ENCODE peak calls at places on chromosomes 12 and 14, in four cellular contexts. K is GM23338, W is sigmoid colon, X is heart right ventricle. U is an unnamed sample.

GRCh38 chr12:64085996-64086395 is 136.1 kb downstream of the KICS2 start:
- DNase-seq in K (no peak), W (no peak), X (no peak), U (no peak)

GRCh38 chr14:51145246-51145645 is 50.3 kb upstream of the TRIM9 start:
- DNase-seq in K (no peak), W (no peak), X (no peak), U (no peak)

GRCh38 chr14:83568141-83568540 is 1961.8 kb upstream of the FLRT2 start:
- DNase-seq in K (no peak), W (no peak), X (no peak), U (no peak)

GRCh38 chr12:103848917-103849491 is 8.0 kb upstream of the NT5DC3 start:
- DNase-seq in K (no peak), W (peak), X (no peak), U (no peak)

GRCh38 chr12:84756961-84757360 is 155.6 kb downstream of the SLC6A15 start:
- DNase-seq in K (no peak), W (no peak), X (no peak), U (no peak)

GRCh38 chr12:25979563-25979962 is 21.1 kb downstream of the RASSF8 start:
- DNase-seq in K (no peak), W (no peak), X (no peak), U (no peak)

GRCh38 chr12:64621257-64621942 is 11.1 kb downstream of the RASSF3 start:
- DNase-seq in K (no peak), W (no peak), X (no peak), U (no peak)

GRCh38 chr12:124105546-124105945 is 132.5 kb downstream of the ZNF664 start:
- DNase-seq in K (no peak), W (no peak), X (no peak), U (no peak)

GRCh38 chr14:55240526-55241178 is 30.6 kb upstream of the FBXO34 start:
- DNase-seq in K (peak), W (no peak), X (peak), U (no peak)

GRCh38 chr12:93336344-93336743 is 41.4 kb upstream of the NUDT4 start:
- DNase-seq in K (peak), W (no peak), X (no peak), U (no peak)

GRCh38 chr14:98593361-98593761 is 678.6 kb downstream of the BCL11B start:
- DNase-seq in K (no peak), W (no peak), X (no peak), U (no peak)

GRCh38 chr12:50351120-50352043 is 45.0 kb downstream of the FAM186A start:
- DNase-seq in K (no peak), W (no peak), X (peak), U (no peak)

GRCh38 chr14:22852940-22853767 is 16.8 kb downstream of the MMP14 start:
- DNase-seq in K (peak), W (peak), X (peak), U (peak)

GRCh38 chr14:81033841-81034240 is 78.4 kb downstream of the TSHR start:
- DNase-seq in K (no peak), W (no peak), X (no peak), U (no peak)

GRCh38 chr14:103279129-103280025 is 54.7 kb upstream of the EIF5 start:
- DNase-seq in K (peak), W (peak), X (peak), U (peak)

DNA sequence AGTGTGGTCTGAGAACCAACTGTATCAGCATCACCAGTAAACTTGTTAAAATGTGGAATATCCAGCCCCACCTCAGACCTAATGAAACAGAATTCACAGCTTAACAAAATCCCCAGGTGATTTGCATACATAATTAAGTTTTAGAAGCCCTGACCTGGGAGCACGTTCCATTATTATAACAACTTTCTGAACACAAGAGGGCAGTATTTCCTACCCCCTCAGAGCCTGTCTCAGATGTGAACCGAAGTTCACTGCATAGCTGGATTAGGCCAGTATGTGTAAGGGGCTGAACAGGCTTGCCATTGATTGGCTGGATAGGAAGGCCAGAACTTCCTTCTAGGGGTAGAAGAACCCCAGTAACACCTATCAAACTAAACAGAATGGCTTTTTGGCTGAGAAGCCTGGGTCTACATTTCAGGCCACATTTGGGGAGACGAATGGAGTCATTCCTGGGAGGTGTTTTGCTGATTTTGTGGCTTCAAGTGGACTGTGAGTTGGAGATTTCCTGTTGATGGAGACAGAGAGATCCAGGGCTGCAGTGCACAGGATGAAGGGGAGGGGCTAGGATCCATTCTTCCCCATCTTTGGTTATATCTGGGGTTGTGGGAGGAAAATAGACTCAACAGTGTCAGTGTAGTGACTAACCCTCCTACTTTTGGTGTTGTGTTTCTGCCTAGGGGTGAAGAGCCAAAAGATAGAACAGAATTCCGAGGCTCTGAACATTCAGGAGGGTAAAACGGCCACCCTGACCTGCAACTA is 94.7 kb upstream of the OR4E1 start:
- DNase-seq in K (peak), W (no peak), X (no peak), U (no peak)
- TF ChIP-seq CTCF in K (peak), W (no peak), X (no peak), U (no peak)

GRCh38 chr14:65976771-65977170 is 509.4 kb upstream of the CCDC196 start:
- DNase-seq in K (no peak), W (no peak), X (no peak), U (no peak)
- H3K27ac ChIP-seq in K (no peak), W (no peak), X (no peak), U (no peak)

GRCh38 chr12:6271281-6271680 is 39.2 kb upstream of the PLEKHG6 start:
- DNase-seq in K (no peak), W (peak), X (no peak), U (no peak)

GRCh38 chr12:6273931-6274687 is 36.4 kb upstream of the PLEKHG6 start:
- DNase-seq in K (peak), W (peak), X (no peak), U (no peak)

GRCh38 chr12:6272300-6273208 is 37.9 kb upstream of the PLEKHG6 start:
- DNase-seq in K (peak), W (peak), X (no peak), U (no peak)

GRCh38 chr12:6275609-6276246 is 34.8 kb upstream of the PLEKHG6 start:
- DNase-seq in K (no peak), W (peak), X (no peak), U (no peak)

GRCh38 chr12:6273209-6273928 is 37.1 kb upstream of the PLEKHG6 start:
- DNase-seq in K (peak), W (peak), X (no peak), U (no peak)
- TF ChIP-seq CTCF in K (peak), W (no peak), X (no peak), U (no peak)

GRCh38 chr14:69518341-69519101 is 34.0 kb downstream of the PLEKHD1 start:
- DNase-seq in K (no peak), W (no peak), X (no peak), U (no peak)
- H3K27ac ChIP-seq in K (no peak), W (no peak), X (no peak), U (no peak)

GRCh38 chr12:105204916-105205315 is 31.1 kb downstream of the APPL2 start:
- DNase-seq in K (no peak), W (no peak), X (no peak), U (no peak)
- TF ChIP-seq CTCF in K (no peak), W (no peak), X (no peak), U (no peak)

GRCh38 chr12:129676411-129676810 is 227.4 kb downstream of the TMEM132D start:
- DNase-seq in K (no peak), W (no peak), X (no peak), U (no peak)
- H3K27ac ChIP-seq in K (no peak), W (no peak), X (no peak), U (no peak)

GRCh38 chr14:56805201-56805991 is 4.9 kb downstream of the OTX2 start:
- DNase-seq in K (peak), W (no peak), X (no peak), U (no peak)
- TF ChIP-seq CTCF in K (no peak), W (no peak), X (no peak), U (no peak)